ENCODE peak calls at places on chromosome 11, in eight cellular contexts. One of them, this sample, is unnamed.

GRCh38 chr11:1878134-1879031 is 13.3 kb downstream of the PRR33 start:
- DNase-seq in nucleus accumbens: no peak
- DNase-seq in M059J: no peak
- DNase-seq in activated CD8-positive, alpha-beta memory T cell treated with anti-CD3 and anti-CD28 coated beads for 4 hours: no peak
- DNase-seq in HEK293T: no peak
- DNase-seq in Caki2: no peak
- DNase-seq in anterior cingulate cortex: no peak
- DNase-seq in stimulated activated CD4-positive, alpha-beta T cell treated with anti-CD3 and anti-CD28 coated beads, Interleukin-1b, Interleukin-23, amount 100 ng/mL, for 1 hour: no peak
- DNase-seq in this sample: no peak

GRCh38 chr11:19821412-19821875 is 108.8 kb downstream of the NAV2 start:
- DNase-seq in stimulated activated CD4-positive, alpha-beta T cell treated with anti-CD3 and anti-CD28 coated beads, Interleukin-1b, Interleukin-23, amount 100 ng/mL, for 1 hour: no peak
- DNase-seq in Caki2: no peak
- DNase-seq in activated CD8-positive, alpha-beta memory T cell treated with anti-CD3 and anti-CD28 coated beads for 4 hours: no peak
- DNase-seq in nucleus accumbens: no peak
- DNase-seq in M059J: no peak
- DNase-seq in anterior cingulate cortex: no peak
- DNase-seq in HEK293T: no peak
- DNase-seq in this sample: no peak

GRCh38 chr11:76186776-76187279 is 19.5 kb downstream of the WNT11 start:
- DNase-seq in M059J: no peak
- DNase-seq in activated CD8-positive, alpha-beta memory T cell treated with anti-CD3 and anti-CD28 coated beads for 4 hours: no peak
- DNase-seq in HEK293T: no peak
- DNase-seq in anterior cingulate cortex: no peak
- DNase-seq in stimulated activated CD4-positive, alpha-beta T cell treated with anti-CD3 and anti-CD28 coated beads, Interleukin-1b, Interleukin-23, amount 100 ng/mL, for 1 hour: no peak
- DNase-seq in Caki2: no peak
- DNase-seq in nucleus accumbens: no peak
- DNase-seq in this sample: no peak

GRCh38 chr11:925496-926301 is at the start of gene AP2A2:
- DNase-seq in HEK293T: peak
- DNase-seq in nucleus accumbens: peak
- DNase-seq in activated CD8-positive, alpha-beta memory T cell treated with anti-CD3 and anti-CD28 coated beads for 4 hours: peak
- DNase-seq in anterior cingulate cortex: peak
- DNase-seq in M059J: peak
- DNase-seq in stimulated activated CD4-positive, alpha-beta T cell treated with anti-CD3 and anti-CD28 coated beads, Interleukin-1b, Interleukin-23, amount 100 ng/mL, for 1 hour: peak
- DNase-seq in Caki2: peak
- DNase-seq in this sample: no peak

GRCh38 chr11:112513936-112514716 is 253.5 kb upstream of the PLET1 start:
- DNase-seq in HEK293T: no peak
- DNase-seq in stimulated activated CD4-positive, alpha-beta T cell treated with anti-CD3 and anti-CD28 coated beads, Interleukin-1b, Interleukin-23, amount 100 ng/mL, for 1 hour: no peak
- DNase-seq in anterior cingulate cortex: no peak
- DNase-seq in nucleus accumbens: peak
- DNase-seq in Caki2: peak
- DNase-seq in M059J: no peak
- DNase-seq in activated CD8-positive, alpha-beta memory T cell treated with anti-CD3 and anti-CD28 coated beads for 4 hours: no peak
- DNase-seq in this sample: no peak

GRCh38 chr11:72618801-72619200 is 55.4 kb downstream of the PDE2A start:
- DNase-seq in nucleus accumbens: no peak
- DNase-seq in stimulated activated CD4-positive, alpha-beta T cell treated with anti-CD3 and anti-CD28 coated beads, Interleukin-1b, Interleukin-23, amount 100 ng/mL, for 1 hour: no peak
- DNase-seq in activated CD8-positive, alpha-beta memory T cell treated with anti-CD3 and anti-CD28 coated beads for 4 hours: no peak
- DNase-seq in HEK293T: no peak
- DNase-seq in M059J: no peak
- DNase-seq in Caki2: no peak
- DNase-seq in anterior cingulate cortex: no peak
- DNase-seq in this sample: no peak

GRCh38 chr11:83007909-83008580 is 63.7 kb downstream of the RAB30 start:
- DNase-seq in HEK293T: peak
- DNase-seq in stimulated activated CD4-positive, alpha-beta T cell treated with anti-CD3 and anti-CD28 coated beads, Interleukin-1b, Interleukin-23, amount 100 ng/mL, for 1 hour: no peak
- DNase-seq in M059J: peak
- DNase-seq in anterior cingulate cortex: no peak
- DNase-seq in nucleus accumbens: peak
- DNase-seq in activated CD8-positive, alpha-beta memory T cell treated with anti-CD3 and anti-CD28 coated beads for 4 hours: no peak
- DNase-seq in Caki2: no peak
- DNase-seq in this sample: no peak

GRCh38 chr11:44404323-44404705 is 94.4 kb upstream of the ALX4 start:
- DNase-seq in HEK293T: no peak
- DNase-seq in stimulated activated CD4-positive, alpha-beta T cell treated with anti-CD3 and anti-CD28 coated beads, Interleukin-1b, Interleukin-23, amount 100 ng/mL, for 1 hour: no peak
- DNase-seq in nucleus accumbens: no peak
- DNase-seq in M059J: no peak
- DNase-seq in anterior cingulate cortex: no peak
- DNase-seq in Caki2: no peak
- DNase-seq in activated CD8-positive, alpha-beta memory T cell treated with anti-CD3 and anti-CD28 coated beads for 4 hours: no peak
- DNase-seq in this sample: no peak

GRCh38 chr11:47282462-47282861 is 12.5 kb downstream of the MADD start:
- DNase-seq in Caki2: no peak
- DNase-seq in anterior cingulate cortex: no peak
- DNase-seq in M059J: no peak
- DNase-seq in activated CD8-positive, alpha-beta memory T cell treated with anti-CD3 and anti-CD28 coated beads for 4 hours: no peak
- DNase-seq in stimulated activated CD4-positive, alpha-beta T cell treated with anti-CD3 and anti-CD28 coated beads, Interleukin-1b, Interleukin-23, amount 100 ng/mL, for 1 hour: no peak
- DNase-seq in HEK293T: no peak
- DNase-seq in nucleus accumbens: no peak
- DNase-seq in this sample: no peak

GRCh38 chr11:119149371-119150275 is 771 bp downstream of the ABCG4 start:
- DNase-seq in HEK293T: peak
- DNase-seq in stimulated activated CD4-positive, alpha-beta T cell treated with anti-CD3 and anti-CD28 coated beads, Interleukin-1b, Interleukin-23, amount 100 ng/mL, for 1 hour: no peak
- DNase-seq in activated CD8-positive, alpha-beta memory T cell treated with anti-CD3 and anti-CD28 coated beads for 4 hours: no peak
- DNase-seq in M059J: no peak
- DNase-seq in Caki2: no peak
- DNase-seq in nucleus accumbens: no peak
- DNase-seq in anterior cingulate cortex: no peak
- DNase-seq in this sample: no peak

This sample was measured in esophagus squamous epithelium.